ENCODE peak calls at places on chromosomes 4 and X, in four cellular contexts. U, E, Z and H are unnamed samples.

GRCh38 chr4:17687237-17687857 is 72.9 kb downstream of the MED28 start:
- DNase-seq in U (no peak), E (no peak), Z (no peak), H (no peak)

GRCh38 chrX:22690116-22690515 is 309.6 kb upstream of the DDX53 start:
- DNase-seq in U (no peak), E (no peak), Z (no peak), H (no peak)

GRCh38 chrX:11745881-11746280 is 12.2 kb upstream of the MSL3 start:
- DNase-seq in U (no peak), E (no peak), Z (no peak), H (no peak)

GRCh38 chrX:104112326-104112951 is at the start of gene ZCCHC18:
- DNase-seq in U (no peak), E (peak), Z (peak), H (peak)

GRCh38 chrX:16957751-16958150 is 11.3 kb downstream of the REPS2 start:
- DNase-seq in U (no peak), E (no peak), Z (no peak), H (no peak)

GRCh38 chrX:52574416-52575275 is 57.8 kb upstream of the XAGE1B start:
- DNase-seq in U (peak), E (peak), Z (peak), H (peak)

GRCh38 chr4:156169011-156169410 is 215.3 kb upstream of the CTSO start:
- DNase-seq in U (peak), E (peak), Z (peak), H (no peak)

GRCh38 chr4:128302775-128303174 is 15.2 kb upstream of the PGRMC2 start:
- DNase-seq in U (no peak), E (no peak), Z (no peak), H (no peak)

GRCh38 chr4:15149234-15149841 is 147.1 kb downstream of the CPEB2 start:
- DNase-seq in U (no peak), E (no peak), Z (no peak), H (no peak)

GRCh38 chr4:109294468-109295020 is 7.9 kb downstream of the COL25A1 start:
- DNase-seq in U (no peak), E (no peak), Z (no peak), H (no peak)

GRCh38 chr4:88008624-88009235 is 1.3 kb downstream of the PKD2 start:
- DNase-seq in U (peak), E (peak), Z (no peak), H (no peak)

GRCh38 chrX:114584983-114585842 is 1.3 kb downstream of the HTR2C start:
- DNase-seq in U (no peak), E (no peak), Z (no peak), H (no peak)

GRCh38 chr4:39181520-39181904 is 817 bp upstream of the WDR19 start:
- DNase-seq in U (no peak), E (no peak), Z (no peak), H (no peak)